ENCODE peak calls at places on chromosomes 7 and 10, in four cellular contexts. D, L, B and Q are unnamed samples.

GRCh38 chr7:115533785-115534184 is 496.8 kb downstream of the TFEC start:
- DNase-seq in D (no peak), L (no peak), B (peak; percentile 60), Q (no peak)

GRCh38 chr10:58645762-58646161 is 133.1 kb downstream of the BICC1 start:
- DNase-seq in L (no peak), B (no peak), D (no peak), Q (no peak)

GRCh38 chr7:16912540-16912939 is 30.8 kb upstream of the AGR3 start:
- DNase-seq in D (no peak), L (no peak), B (no peak), Q (no peak)

GRCh38 chr10:98258683-98259454 is 9.1 kb downstream of the LOXL4 start:
- DNase-seq in B (no peak), D (no peak), L (no peak), Q (no peak)

GRCh38 chr7:19920200-19920599 is 146.8 kb upstream of the TMEM196 start:
- DNase-seq in B (peak; percentile 41), L (no peak), D (no peak), Q (no peak)

GRCh38 chr7:44382459-44383300 is 57.3 kb upstream of the CAMK2B start:
- DNase-seq in B (peak; percentile 43), D (no peak), L (peak; percentile 70), Q (no peak)

GRCh38 chr7:100132697-100133137 is 6.0 kb downstream of the MBLAC1 start:
- DNase-seq in D (no peak), L (no peak), B (peak; percentile 66), Q (peak; percentile 72)

GRCh38 chr7:142114207-142114606 is 2.7 kb downstream of the MGAM2 start:
- DNase-seq in D (no peak), L (no peak), B (no peak), Q (peak; percentile 38)

GRCh38 chr7:80533287-80533686 is 21.4 kb upstream of the GNAT3 start:
- DNase-seq in L (no peak), D (no peak), B (peak; percentile 44), Q (no peak)

GRCh38 chr7:46534593-46535271 is 613.7 kb upstream of the IGFBP3 start:
- DNase-seq in L (no peak), D (no peak), B (peak; percentile 93), Q (no peak)

GRCh38 chr10:96046546-96046945 is 3.2 kb downstream of the CCNJ start:
- DNase-seq in B (no peak), L (no peak), D (no peak), Q (no peak)

GRCh38 chr10:96043895-96044580 is 655 bp downstream of the CCNJ start:
- DNase-seq in B (peak; percentile 45), D (peak; percentile 34), L (peak; percentile 90), Q (peak; percentile 50)

GRCh38 chr10:96041146-96041545 is 2.2 kb upstream of the CCNJ start:
- DNase-seq in D (no peak), B (no peak), L (no peak), Q (no peak)

GRCh38 chr10:96044686-96045085 is 1.3 kb downstream of the CCNJ start:
- DNase-seq in B (peak; percentile 70), L (no peak), D (no peak), Q (no peak)

DNA sequence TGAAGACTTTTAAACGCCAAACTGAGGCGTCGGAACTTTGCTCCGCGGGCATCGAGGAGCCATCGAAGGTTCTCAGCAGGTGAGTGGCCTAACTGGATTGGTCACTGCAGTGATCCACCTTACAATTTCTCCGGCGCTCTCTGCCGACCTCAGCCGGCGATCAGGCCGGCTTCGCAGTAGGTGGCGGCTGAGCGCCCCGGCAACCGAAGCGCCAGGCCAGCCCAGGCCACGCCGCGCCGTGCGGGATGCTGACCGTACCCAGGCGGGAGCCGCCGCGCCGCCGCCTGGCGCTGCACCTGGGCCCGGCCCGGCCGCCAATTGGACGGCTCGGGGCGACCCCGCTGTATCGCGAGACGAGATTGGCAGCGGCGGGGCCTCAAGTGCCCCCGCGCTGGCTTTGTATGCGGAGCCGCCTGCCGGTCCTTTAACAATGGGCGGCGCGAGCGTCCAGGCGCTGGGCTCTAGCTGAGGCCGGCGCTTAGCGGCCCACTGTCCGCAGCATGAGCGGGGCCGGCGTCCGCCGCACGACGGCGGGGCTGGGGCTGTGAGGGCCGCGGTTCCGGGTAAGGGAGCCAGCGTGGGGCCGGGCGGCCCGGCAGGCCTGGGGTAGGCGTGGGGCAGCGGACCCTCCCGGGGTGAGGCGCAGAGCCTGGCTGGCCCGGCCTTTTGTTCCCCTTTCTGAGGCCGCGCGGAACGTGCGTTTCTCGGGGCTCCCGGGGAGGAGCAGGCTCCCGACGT is at the start of gene CCNJ:
- DNase-seq in B (peak; percentile 87), D (peak; percentile 86), L (peak; percentile 96), Q (peak; percentile 86)
- TF ChIP-seq CTCF in B (peak; percentile 11), D (no peak), L (no peak), Q (no peak)

GRCh38 chr10:80453715-80454525 is at the start of gene TSPAN14:
- DNase-seq in L (peak; percentile 96), D (peak; percentile 86), B (peak; percentile 79), Q (peak; percentile 83)
- TF ChIP-seq POLR2A in L (no peak), D (peak; percentile 58), B (no peak), Q (peak; percentile 66)

DNA sequence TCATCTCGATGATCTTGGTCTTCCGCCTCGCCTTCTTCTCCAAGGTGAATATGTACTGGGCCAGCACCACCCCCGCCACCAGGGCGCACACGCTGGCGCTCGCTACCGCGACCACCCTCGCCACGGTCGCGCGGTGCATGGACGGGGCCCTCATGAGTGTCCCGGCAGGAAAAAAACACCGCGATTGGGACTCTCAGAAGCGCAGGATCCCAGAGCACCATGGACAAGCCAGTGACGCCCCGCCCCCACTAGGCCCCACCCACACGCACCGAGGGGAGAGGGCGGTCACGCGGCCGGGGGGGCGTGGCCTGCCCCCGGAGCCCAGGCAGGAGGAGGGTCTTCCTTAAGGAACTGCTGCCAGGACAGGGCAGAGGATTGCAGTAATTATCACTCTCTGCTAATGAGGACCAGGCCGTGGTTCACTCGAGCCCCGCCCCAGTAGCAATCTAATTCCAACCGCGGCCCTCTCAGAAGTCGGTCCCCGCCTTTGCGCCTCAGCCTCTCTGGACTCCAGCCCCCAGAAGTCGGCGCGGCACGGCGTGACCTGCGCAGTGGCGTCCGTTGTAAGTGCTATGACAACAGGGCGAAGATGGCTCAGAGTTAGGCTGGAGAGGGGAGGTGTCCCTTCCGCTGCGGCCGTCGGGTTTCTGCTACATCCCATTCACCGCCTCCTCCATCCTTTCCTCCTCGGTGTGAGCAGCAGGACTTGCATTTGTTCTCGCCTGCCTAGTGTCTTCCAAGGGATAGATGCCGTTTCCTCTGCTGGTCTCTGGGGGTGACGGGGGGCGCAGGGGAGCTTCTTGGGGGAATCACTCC is at the start of gene BBS9:
- DNase-seq in B (peak; percentile 90), L (peak; percentile 98), D (peak; percentile 95), Q (peak; percentile 92)
- TF ChIP-seq CTCF in B (no peak), L (no peak), D (no peak), Q (peak; percentile 18)

DNA sequence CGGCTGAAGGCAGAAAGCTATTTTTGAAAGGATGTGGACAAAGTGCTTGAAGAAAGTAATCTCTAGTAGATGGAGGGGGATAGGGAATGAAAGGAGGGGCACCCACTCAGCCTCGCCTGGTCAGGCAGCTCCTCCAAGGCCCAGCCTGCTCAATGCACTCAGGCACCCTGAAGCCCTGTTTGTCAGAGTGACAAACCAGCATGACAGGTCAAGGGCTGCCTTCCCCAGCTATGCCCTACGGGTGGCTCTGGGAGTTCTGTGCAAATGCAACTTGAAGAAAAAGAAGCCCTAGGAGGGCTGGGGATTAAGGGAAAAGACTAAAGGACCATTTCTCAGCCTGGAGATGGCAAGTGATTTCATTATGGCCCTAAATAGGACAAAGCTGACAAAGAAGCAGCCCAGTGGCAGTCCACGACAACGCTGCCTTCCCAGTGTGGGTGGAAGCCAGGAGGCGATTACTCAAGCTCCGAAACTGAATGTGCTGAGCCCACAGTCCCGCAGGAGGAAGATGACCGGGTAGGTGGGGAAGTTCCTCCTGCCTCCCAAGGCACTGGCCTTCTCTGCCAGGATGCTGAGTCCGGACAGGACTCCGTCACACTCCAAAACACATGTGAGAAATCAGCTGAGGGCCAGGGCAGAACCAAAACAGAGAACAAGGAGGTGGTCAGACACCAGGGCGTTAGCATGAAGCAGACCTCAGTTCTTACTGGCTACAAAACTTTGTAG is 16.3 kb downstream of the LIPA start:
- DNase-seq in B (no peak), D (no peak), L (peak; percentile 94), Q (no peak)
- TF ChIP-seq POLR2A in B (no peak), D (no peak), L (no peak), Q (no peak)

GRCh38 chr10:119365773-119366640 is 158.6 kb downstream of the GRK5 start:
- DNase-seq in D (no peak), B (peak; percentile 15), L (no peak), Q (no peak)

GRCh38 chr10:119362122-119362521 is 154.8 kb downstream of the GRK5 start:
- DNase-seq in L (no peak), B (no peak), D (peak; percentile 66), Q (no peak)

GRCh38 chr10:119367841-119368549 is 160.6 kb downstream of the GRK5 start:
- DNase-seq in B (no peak), L (no peak), D (no peak), Q (no peak)

GRCh38 chr10:119368581-119368980 is 161.2 kb downstream of the GRK5 start:
- DNase-seq in B (no peak), L (no peak), D (no peak), Q (no peak)

GRCh38 chr10:119364941-119365340 is 157.6 kb downstream of the GRK5 start:
- DNase-seq in L (no peak), D (no peak), B (peak; percentile 31), Q (peak; percentile 52)
- TF ChIP-seq CTCF in L (no peak), D (no peak), B (no peak), Q (peak; percentile 18)